ENCODE peak calls at places on chromosomes 16 and 17, in ten cellular contexts. One of them, this sample, is unnamed.

GRCh38 chr16:74586948-74587347 is 20.0 kb downstream of the GLG1 start:
- DNase-seq in stomach: no peak
- DNase-seq in H9: no peak
- DNase-seq in HFFc6: no peak
- DNase-seq in thoracic aorta: no peak
- DNase-seq in coronary artery: no peak
- DNase-seq in A549: no peak
- DNase-seq in brain microvascular endothelial cell: no peak
- DNase-seq in progenitor cell of endocrine pancreas: no peak
- DNase-seq in hepatocyte: peak; percentile 53
- DNase-seq in this sample: no peak

GRCh38 chr17:81306898-81307510 is 11.9 kb upstream of the SLC38A10 start:
- DNase-seq in stomach: no peak
- DNase-seq in H9: no peak
- DNase-seq in HFFc6: no peak
- DNase-seq in thoracic aorta: no peak
- DNase-seq in coronary artery: no peak
- DNase-seq in A549: peak; percentile 53
- DNase-seq in brain microvascular endothelial cell: no peak
- DNase-seq in progenitor cell of endocrine pancreas: no peak
- DNase-seq in hepatocyte: no peak
- DNase-seq in this sample: no peak

GRCh38 chr17:4939554-4939803 is 367 bp downstream of the SLC25A11 start:
- DNase-seq in stomach: no peak
- DNase-seq in H9: no peak
- DNase-seq in HFFc6: no peak
- DNase-seq in thoracic aorta: no peak
- DNase-seq in coronary artery: no peak
- DNase-seq in A549: no peak
- DNase-seq in brain microvascular endothelial cell: no peak
- DNase-seq in progenitor cell of endocrine pancreas: peak; percentile 33
- DNase-seq in hepatocyte: no peak
- DNase-seq in this sample: peak; percentile 3

GRCh38 chr16:23505942-23506605 is 4.2 kb downstream of the GGA2 start:
- DNase-seq in stomach: no peak
- DNase-seq in H9: no peak
- DNase-seq in HFFc6: no peak
- DNase-seq in thoracic aorta: no peak
- DNase-seq in coronary artery: no peak
- DNase-seq in A549: no peak
- DNase-seq in brain microvascular endothelial cell: peak; percentile 20
- DNase-seq in progenitor cell of endocrine pancreas: no peak
- DNase-seq in hepatocyte: no peak
- DNase-seq in this sample: no peak

GRCh38 chr16:12544477-12545291 is 259.0 kb downstream of the CPPED1 start:
- DNase-seq in stomach: no peak
- DNase-seq in H9: no peak
- DNase-seq in HFFc6: no peak
- DNase-seq in thoracic aorta: no peak
- DNase-seq in coronary artery: no peak
- DNase-seq in A549: no peak
- DNase-seq in brain microvascular endothelial cell: no peak
- DNase-seq in progenitor cell of endocrine pancreas: no peak
- DNase-seq in hepatocyte: no peak
- DNase-seq in this sample: no peak

GRCh38 chr16:30378236-30379164 is 3.9 kb downstream of the SEPTIN1 start:
- DNase-seq in stomach: peak; percentile 99
- DNase-seq in H9: peak; percentile 98
- DNase-seq in HFFc6: peak; percentile 94
- DNase-seq in thoracic aorta: peak; percentile 94
- DNase-seq in coronary artery: peak; percentile 99
- DNase-seq in A549: peak; percentile 93
- DNase-seq in brain microvascular endothelial cell: peak; percentile 97
- DNase-seq in progenitor cell of endocrine pancreas: peak; percentile 99
- DNase-seq in hepatocyte: peak; percentile 99
- DNase-seq in this sample: peak; percentile 99

GRCh38 chr17:69878661-69879060 is 196.4 kb upstream of the KCNJ16 start:
- DNase-seq in stomach: no peak
- DNase-seq in H9: no peak
- DNase-seq in HFFc6: no peak
- DNase-seq in thoracic aorta: no peak
- DNase-seq in coronary artery: no peak
- DNase-seq in A549: no peak
- DNase-seq in brain microvascular endothelial cell: no peak
- DNase-seq in progenitor cell of endocrine pancreas: no peak
- DNase-seq in hepatocyte: no peak
- DNase-seq in this sample: no peak

GRCh38 chr16:82260212-82260795 is 90.3 kb upstream of the MPHOSPH6 start:
- DNase-seq in stomach: no peak
- DNase-seq in H9: no peak
- DNase-seq in HFFc6: no peak
- DNase-seq in thoracic aorta: no peak
- DNase-seq in coronary artery: no peak
- DNase-seq in A549: no peak
- DNase-seq in brain microvascular endothelial cell: no peak
- DNase-seq in progenitor cell of endocrine pancreas: no peak
- DNase-seq in hepatocyte: no peak
- DNase-seq in this sample: no peak

GRCh38 chr16:65833171-65833871 is 533.2 kb upstream of the CDH5 start:
- DNase-seq in stomach: no peak
- DNase-seq in H9: no peak
- DNase-seq in HFFc6: peak; percentile 87
- DNase-seq in thoracic aorta: no peak
- DNase-seq in coronary artery: no peak
- DNase-seq in A549: no peak
- DNase-seq in brain microvascular endothelial cell: peak; percentile 81
- DNase-seq in progenitor cell of endocrine pancreas: no peak
- DNase-seq in hepatocyte: peak; percentile 56
- DNase-seq in this sample: no peak

GRCh38 chr17:17422217-17422610 is 54.6 kb upstream of the MED9 start:
- DNase-seq in stomach: no peak
- DNase-seq in H9: no peak
- DNase-seq in HFFc6: no peak
- DNase-seq in thoracic aorta: no peak
- DNase-seq in coronary artery: no peak
- DNase-seq in A549: no peak
- DNase-seq in brain microvascular endothelial cell: no peak
- DNase-seq in progenitor cell of endocrine pancreas: no peak
- DNase-seq in hepatocyte: no peak
- DNase-seq in this sample: no peak

GRCh38 chr16:3745751-3746355 is 28.5 kb upstream of the TRAP1 start:
- DNase-seq in stomach: no peak
- DNase-seq in H9: no peak
- DNase-seq in HFFc6: no peak
- DNase-seq in thoracic aorta: no peak
- DNase-seq in coronary artery: no peak
- DNase-seq in A549: no peak
- DNase-seq in brain microvascular endothelial cell: no peak
- DNase-seq in progenitor cell of endocrine pancreas: no peak
- DNase-seq in hepatocyte: no peak
- DNase-seq in this sample: no peak

GRCh38 chr16:87461466-87461975 is 31.3 kb downstream of the ZCCHC14 start:
- DNase-seq in stomach: peak; percentile 96
- DNase-seq in H9: peak; percentile 97
- DNase-seq in HFFc6: no peak
- DNase-seq in thoracic aorta: peak; percentile 23
- DNase-seq in coronary artery: no peak
- DNase-seq in A549: peak; percentile 94
- DNase-seq in brain microvascular endothelial cell: no peak
- DNase-seq in progenitor cell of endocrine pancreas: peak; percentile 77
- DNase-seq in hepatocyte: peak; percentile 95
- DNase-seq in this sample: peak; percentile 97
- TF ChIP-seq CTCF in stomach: peak; percentile 72
- TF ChIP-seq CTCF in H9: peak; percentile 77
- TF ChIP-seq CTCF in HFFc6: peak; percentile 36
- TF ChIP-seq CTCF in thoracic aorta: no peak
- TF ChIP-seq CTCF in coronary artery: no peak
- TF ChIP-seq CTCF in A549: peak; percentile 67
- TF ChIP-seq CTCF in brain microvascular endothelial cell: peak; percentile 47
- TF ChIP-seq CTCF in progenitor cell of endocrine pancreas: peak; percentile 68
- TF ChIP-seq CTCF in hepatocyte: peak; percentile 60
- TF ChIP-seq CTCF in this sample: peak; percentile 58

DNA sequence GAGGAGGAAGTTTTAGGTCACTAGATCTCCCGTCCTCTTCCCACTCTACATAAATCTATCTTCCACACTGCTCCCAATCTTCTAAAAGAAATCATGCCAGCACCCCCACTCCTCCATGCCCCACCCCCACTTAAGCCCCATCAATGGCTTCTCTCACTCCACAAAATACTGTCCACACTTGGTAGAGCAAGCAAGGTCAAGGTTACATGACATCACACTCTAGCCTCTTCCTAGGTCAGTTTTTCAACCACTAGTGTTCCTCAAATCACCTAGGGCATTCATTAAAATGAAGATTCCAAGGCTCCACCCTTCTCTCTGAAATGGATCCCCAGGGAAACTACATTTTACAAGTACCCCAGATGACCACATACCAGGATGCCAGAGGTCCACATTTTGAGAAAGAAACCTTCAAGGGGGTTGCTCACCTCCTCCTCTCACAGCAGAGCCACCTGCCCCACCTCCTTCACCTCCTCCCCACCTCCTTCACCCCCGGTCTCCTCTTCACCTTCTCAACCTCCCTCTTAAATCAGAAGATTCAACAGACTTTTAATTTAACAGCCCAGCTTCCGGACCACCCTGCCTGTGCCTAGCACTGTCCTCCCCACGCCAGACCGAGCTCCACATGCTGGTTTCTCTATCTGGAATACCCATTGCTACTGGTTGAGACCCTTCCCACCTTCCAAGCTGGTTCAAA is 3.2 kb downstream of the AMFR start:
- DNase-seq in stomach: no peak
- DNase-seq in H9: no peak
- DNase-seq in HFFc6: no peak
- DNase-seq in thoracic aorta: no peak
- DNase-seq in coronary artery: no peak
- DNase-seq in A549: no peak
- DNase-seq in brain microvascular endothelial cell: no peak
- DNase-seq in progenitor cell of endocrine pancreas: no peak
- DNase-seq in hepatocyte: no peak
- DNase-seq in this sample: no peak
- TF ChIP-seq CTCF in stomach: no peak
- TF ChIP-seq CTCF in H9: no peak
- TF ChIP-seq CTCF in HFFc6: no peak
- TF ChIP-seq CTCF in thoracic aorta: no peak
- TF ChIP-seq CTCF in coronary artery: no peak
- TF ChIP-seq CTCF in A549: no peak
- TF ChIP-seq CTCF in brain microvascular endothelial cell: no peak
- TF ChIP-seq CTCF in progenitor cell of endocrine pancreas: no peak
- TF ChIP-seq CTCF in hepatocyte: no peak
- TF ChIP-seq CTCF in this sample: no peak

GRCh38 chr17:49549311-49549605 is 26.4 kb upstream of the NXPH3 start:
- DNase-seq in stomach: no peak
- DNase-seq in H9: no peak
- DNase-seq in HFFc6: no peak
- DNase-seq in thoracic aorta: no peak
- DNase-seq in coronary artery: no peak
- DNase-seq in A549: no peak
- DNase-seq in brain microvascular endothelial cell: no peak
- DNase-seq in progenitor cell of endocrine pancreas: no peak
- DNase-seq in hepatocyte: no peak
- DNase-seq in this sample: no peak

GRCh38 chr17:49549691-49550678 is 25.7 kb upstream of the NXPH3 start:
- DNase-seq in stomach: no peak
- DNase-seq in H9: no peak
- DNase-seq in HFFc6: no peak
- DNase-seq in thoracic aorta: no peak
- DNase-seq in coronary artery: no peak
- DNase-seq in A549: no peak
- DNase-seq in brain microvascular endothelial cell: no peak
- DNase-seq in progenitor cell of endocrine pancreas: no peak
- DNase-seq in hepatocyte: peak; percentile 3
- DNase-seq in this sample: no peak

GRCh38 chr17:49548051-49548505 is 27.6 kb upstream of the NXPH3 start:
- DNase-seq in stomach: no peak
- DNase-seq in H9: no peak
- DNase-seq in HFFc6: no peak
- DNase-seq in thoracic aorta: no peak
- DNase-seq in coronary artery: no peak
- DNase-seq in A549: no peak
- DNase-seq in brain microvascular endothelial cell: no peak
- DNase-seq in progenitor cell of endocrine pancreas: no peak
- DNase-seq in hepatocyte: peak; percentile 2
- DNase-seq in this sample: no peak

GRCh38 chr17:49547566-49547965 is 28.1 kb upstream of the NXPH3 start:
- DNase-seq in stomach: no peak
- DNase-seq in H9: no peak
- DNase-seq in HFFc6: no peak
- DNase-seq in thoracic aorta: no peak
- DNase-seq in coronary artery: no peak
- DNase-seq in A549: no peak
- DNase-seq in brain microvascular endothelial cell: no peak
- DNase-seq in progenitor cell of endocrine pancreas: no peak
- DNase-seq in hepatocyte: no peak
- DNase-seq in this sample: no peak

DNA sequence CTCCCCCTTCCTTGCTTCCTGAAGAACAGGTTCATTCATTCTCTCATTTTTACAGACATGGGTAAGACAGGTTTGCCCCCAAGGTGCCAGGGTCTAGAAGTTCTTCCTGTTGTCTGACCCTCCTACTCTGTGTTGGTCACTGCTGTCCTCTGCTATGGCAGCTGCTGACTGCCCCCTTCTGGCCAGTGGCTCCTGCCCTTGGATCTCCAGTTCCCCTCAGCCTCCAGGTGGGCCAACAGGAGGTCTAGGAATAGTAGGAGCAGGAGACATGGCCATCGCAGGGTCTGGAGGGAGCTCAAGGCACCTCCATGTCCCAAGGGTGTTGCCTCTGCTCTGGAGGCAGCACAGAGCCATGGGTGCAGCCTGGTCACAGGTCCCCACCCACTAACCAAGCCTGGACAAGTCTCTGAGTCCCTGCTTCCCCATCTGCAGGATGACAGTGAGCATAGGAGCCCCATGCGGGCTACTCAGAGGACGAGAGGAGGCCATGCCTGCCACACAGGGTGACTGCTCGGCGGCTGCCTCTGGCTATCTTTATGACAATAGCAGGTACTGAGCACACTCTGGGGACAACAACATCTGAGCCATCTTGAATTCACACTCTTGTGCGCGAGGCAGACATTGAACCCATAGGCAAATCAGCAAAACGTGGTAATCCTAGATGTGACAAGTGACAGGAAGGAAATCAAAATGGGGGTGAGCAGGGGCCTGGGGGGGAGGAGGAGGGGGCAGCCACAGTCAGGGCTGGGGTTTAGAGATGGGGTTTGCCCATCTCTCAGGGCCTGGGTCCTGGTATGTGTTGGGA is 27.0 kb upstream of the NXPH3 start:
- DNase-seq in stomach: peak; percentile 55
- DNase-seq in H9: peak; percentile 91
- DNase-seq in HFFc6: peak; percentile 28
- DNase-seq in thoracic aorta: no peak
- DNase-seq in coronary artery: no peak
- DNase-seq in A549: peak; percentile 64
- DNase-seq in brain microvascular endothelial cell: peak; percentile 39
- DNase-seq in progenitor cell of endocrine pancreas: no peak
- DNase-seq in hepatocyte: peak; percentile 16
- DNase-seq in this sample: peak; percentile 79
- TF ChIP-seq CTCF in stomach: peak; percentile 49
- TF ChIP-seq CTCF in H9: peak; percentile 88
- TF ChIP-seq CTCF in HFFc6: peak; percentile 84
- TF ChIP-seq CTCF in thoracic aorta: peak; percentile 36
- TF ChIP-seq CTCF in coronary artery: peak; percentile 14
- TF ChIP-seq CTCF in A549: peak; percentile 60
- TF ChIP-seq CTCF in brain microvascular endothelial cell: peak; percentile 84
- TF ChIP-seq CTCF in progenitor cell of endocrine pancreas: peak; percentile 50
- TF ChIP-seq CTCF in hepatocyte: peak; percentile 41
- TF ChIP-seq CTCF in this sample: peak; percentile 69

GRCh38 chr16:86579268-86580062 is 1.1 kb downstream of the FOXL1 start:
- DNase-seq in stomach: no peak
- DNase-seq in H9: no peak
- DNase-seq in HFFc6: no peak
- DNase-seq in thoracic aorta: no peak
- DNase-seq in coronary artery: peak; percentile 76
- DNase-seq in A549: no peak
- DNase-seq in brain microvascular endothelial cell: no peak
- DNase-seq in progenitor cell of endocrine pancreas: no peak
- DNase-seq in hepatocyte: no peak
- DNase-seq in this sample: peak; percentile 47
- TF ChIP-seq CTCF in stomach: no peak
- TF ChIP-seq CTCF in H9: no peak
- TF ChIP-seq CTCF in HFFc6: no peak
- TF ChIP-seq CTCF in thoracic aorta: no peak
- TF ChIP-seq CTCF in coronary artery: no peak
- TF ChIP-seq CTCF in A549: no peak
- TF ChIP-seq CTCF in brain microvascular endothelial cell: no peak
- TF ChIP-seq CTCF in progenitor cell of endocrine pancreas: no peak
- TF ChIP-seq CTCF in hepatocyte: no peak
- TF ChIP-seq CTCF in this sample: no peak

This sample was measured in Calu3.